ENCODE peak calls at places on chromosome 17, in ten cellular contexts. O is HFF-Myc, T is brain microvascular endothelial cell, F is fibroblast of pulmonary artery, Z is GM12878, N is fibroblast of villous mesenchyme, W is choroid plexus epithelial cell, J is chondrocyte, P is SK-N-SH, U is transverse colon. M is an unnamed sample.

GRCh38 chr17:38693700-38694329 is 11.3 kb upstream of the MLLT6 start:
- DNase-seq in O (peak; percentile 65), T (no peak), F (peak; percentile 93), Z (no peak), N (peak; percentile 86), W (peak; percentile 55), J (no peak), P (peak; percentile 78), U (peak; percentile 76), M (no peak)

GRCh38 chr17:57927048-57927723 is 28.0 kb downstream of the CUEDC1 start:
- DNase-seq in O (no peak), T (peak; percentile 30), F (peak; percentile 65), Z (no peak), N (no peak), W (peak; percentile 64), J (no peak), P (peak; percentile 45), U (peak; percentile 51), M (no peak)

GRCh38 chr17:48488548-48489106 is 42.2 kb downstream of the HOXB1 start:
- DNase-seq in O (no peak), T (no peak), F (no peak), Z (no peak), N (peak; percentile 48), W (no peak), J (no peak), P (no peak), U (no peak), M (no peak)

GRCh38 chr17:1201132-1201702 is 21.4 kb upstream of the ABR start:
- DNase-seq in O (no peak), T (no peak), F (no peak), Z (no peak), N (no peak), W (no peak), J (no peak), P (no peak), U (no peak), M (no peak)

GRCh38 chr17:55962931-55963378 is 190.3 kb upstream of the ANKFN1 start:
- DNase-seq in O (no peak), T (no peak), F (no peak), Z (no peak), N (no peak), W (no peak), J (no peak), P (no peak), U (peak; percentile 50), M (no peak)

GRCh38 chr17:16091773-16092172 is 92.1 kb downstream of the TTC19 start:
- DNase-seq in O (no peak), T (peak; percentile 15), F (no peak), Z (no peak), N (no peak), W (peak; percentile 43), J (no peak), P (no peak), U (no peak), M (no peak)

GRCh38 chr17:38447502-38448095 is 19.3 kb downstream of the ARHGAP23 start:
- DNase-seq in O (no peak), T (no peak), F (no peak), Z (no peak), N (peak; percentile 52), W (no peak), J (no peak), P (no peak), U (no peak), M (no peak)

GRCh38 chr17:45734598-45734997 is 49.5 kb upstream of the CRHR1 start:
- DNase-seq in O (no peak), T (no peak), F (no peak), Z (no peak), N (no peak), W (no peak), J (no peak), P (no peak), U (no peak), M (no peak)

GRCh38 chr17:66717680-66718079 is 117.2 kb upstream of the CACNG5 start:
- DNase-seq in O (no peak), T (no peak), F (no peak), Z (no peak), N (no peak), W (peak; percentile 39), J (no peak), P (no peak), U (peak; percentile 21), M (no peak)

GRCh38 chr17:27390540-27390939 is 65.7 kb upstream of the KSR1 start:
- DNase-seq in O (no peak), T (no peak), F (no peak), Z (no peak), N (no peak), W (no peak), J (peak; percentile 30), P (no peak), U (no peak), M (no peak)

GRCh38 chr17:43753488-43754129 is 5.0 kb downstream of the SOST start:
- DNase-seq in O (no peak), T (no peak), F (no peak), Z (peak; percentile 41), N (no peak), W (no peak), J (no peak), P (no peak), U (no peak), M (no peak)

GRCh38 chr17:1298616-1299015 is 19.2 kb downstream of the TRARG1 start:
- DNase-seq in O (no peak), T (no peak), F (no peak), Z (no peak), N (no peak), W (peak; percentile 6), J (no peak), P (no peak), U (no peak), M (no peak)

GRCh38 chr17:36978810-36979584 is 30.2 kb downstream of the AATF start:
- DNase-seq in O (no peak), T (no peak), F (peak; percentile 9), Z (no peak), N (peak; percentile 25), W (peak; percentile 16), J (no peak), P (no peak), U (no peak), M (peak; percentile 75)

GRCh38 chr17:35170968-35171771 is 23.0 kb downstream of the SLC35G3 start:
- DNase-seq in O (no peak), T (no peak), F (no peak), Z (no peak), N (peak; percentile 23), W (peak; percentile 54), J (no peak), P (no peak), U (no peak), M (no peak)
- TF ChIP-seq CTCF in O (no peak), T (peak; percentile 37), F (no peak), Z (peak; percentile 37), N (peak; percentile 20), W (peak; percentile 47), J (peak; percentile 73), P (peak; percentile 47), U (peak; percentile 25), M (no peak)

DNA sequence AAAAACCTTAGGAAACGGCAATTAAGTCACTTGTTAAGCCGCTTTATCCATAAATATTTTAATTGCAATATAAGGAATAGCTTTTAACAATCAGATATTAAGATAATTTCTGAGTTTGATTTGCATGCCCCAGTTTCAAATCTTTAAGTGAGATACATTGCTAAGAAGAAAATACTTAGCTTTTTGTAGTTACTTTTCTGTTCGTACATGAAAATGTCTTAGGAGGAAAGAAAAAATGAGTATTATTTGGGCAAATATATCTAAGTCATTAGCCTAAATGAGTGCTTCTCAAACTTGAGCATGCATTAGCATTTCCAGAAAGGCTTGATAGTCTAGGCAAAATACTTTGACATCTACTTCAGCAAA is 6.4 kb downstream of the ZNF207 start:
- DNase-seq in O (no peak), T (no peak), F (no peak), Z (no peak), N (no peak), W (no peak), J (no peak), P (no peak), U (no peak), M (no peak)
- TF ChIP-seq CTCF in O (no peak), T (no peak), F (no peak), Z (no peak), N (no peak), W (no peak), J (no peak), P (no peak), U (no peak), M (no peak)

DNA sequence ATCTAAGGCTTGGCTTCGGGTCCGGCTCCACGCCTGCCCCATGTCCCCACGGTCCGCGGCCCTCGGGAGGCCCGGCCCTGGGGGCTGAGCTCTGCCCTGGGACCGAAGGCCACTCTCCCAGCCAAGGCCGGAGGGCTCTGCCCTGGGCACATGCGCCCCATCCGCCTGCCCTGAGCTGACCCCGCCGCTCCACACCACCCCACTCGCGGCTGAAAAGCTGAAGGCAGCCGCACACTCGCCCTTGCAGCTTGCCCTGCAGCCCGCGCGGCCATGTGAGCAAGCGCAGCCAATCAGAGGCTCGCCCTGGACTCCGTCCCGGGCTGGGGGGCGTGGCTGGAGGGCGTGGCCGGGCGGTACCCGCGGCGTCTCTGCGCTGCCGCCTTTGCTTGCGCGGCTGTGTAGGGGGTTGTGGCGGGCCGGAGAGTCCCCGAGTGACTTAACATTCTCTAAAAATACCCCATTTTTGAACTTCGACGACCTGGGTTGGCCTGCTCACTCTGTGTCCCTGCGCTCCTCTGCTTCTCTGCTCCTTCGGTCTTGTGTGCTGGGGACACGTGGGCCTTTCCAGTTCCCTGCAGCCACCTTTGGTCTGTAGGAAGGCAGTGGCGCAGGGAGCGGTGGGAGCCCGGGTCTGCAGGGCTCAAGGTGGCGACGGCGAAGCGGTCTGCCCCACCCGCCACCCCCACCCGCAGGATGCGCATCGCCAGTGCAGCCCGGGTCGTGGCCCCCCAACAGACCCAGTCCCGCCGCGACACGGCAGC is 8.8 kb upstream of the MAP2K3 start:
- DNase-seq in O (no peak), T (peak; percentile 67), F (peak; percentile 74), Z (peak; percentile 43), N (peak; percentile 76), W (peak; percentile 77), J (no peak), P (peak; percentile 97), U (peak; percentile 97), M (no peak)
- TF ChIP-seq CTCF in O (no peak), T (no peak), F (no peak), Z (no peak), N (no peak), W (no peak), J (peak; percentile 50), P (no peak), U (peak; percentile 8), M (no peak)

GRCh38 chr17:41539979-41540701 is 12.0 kb upstream of the KRT19 start:
- DNase-seq in O (no peak), T (no peak), F (no peak), Z (no peak), N (no peak), W (no peak), J (no peak), P (peak; percentile 24), U (no peak), M (no peak)

GRCh38 chr17:41539071-41539492 is 11.0 kb upstream of the KRT19 start:
- DNase-seq in O (no peak), T (no peak), F (no peak), Z (no peak), N (peak; percentile 12), W (no peak), J (peak; percentile 51), P (no peak), U (no peak), M (no peak)

GRCh38 chr17:41542357-41542756 is 14.2 kb upstream of the KRT19 start:
- DNase-seq in O (no peak), T (no peak), F (no peak), Z (no peak), N (peak; percentile 10), W (no peak), J (no peak), P (no peak), U (no peak), M (no peak)

GRCh38 chr17:41538565-41538991 is 10.5 kb upstream of the KRT19 start:
- DNase-seq in O (no peak), T (no peak), F (no peak), Z (no peak), N (peak; percentile 32), W (no peak), J (peak; percentile 37), P (no peak), U (no peak), M (no peak)

GRCh38 chr17:41540921-41541625 is 13.0 kb upstream of the KRT19 start:
- DNase-seq in O (no peak), T (no peak), F (no peak), Z (no peak), N (no peak), W (no peak), J (no peak), P (no peak), U (no peak), M (no peak)
- TF ChIP-seq CTCF in O (no peak), T (no peak), F (no peak), Z (no peak), N (no peak), W (no peak), J (no peak), P (no peak), U (no peak), M (no peak)

M was measured in retinal pigment epithelial cell.